ENCODE peak calls at places on chromosomes 4 and X, in six cellular contexts. One of them, this sample, is unnamed. For H3K4me1, the result is how much of the 10 kb centered on the place peaks cover.

GRCh38 chr4:25986807-25987206 is 72.8 kb downstream of the SMIM20 start:
- DNase-seq in naive thymus-derived CD4-positive, alpha-beta T cell: no peak
- DNase-seq in ovary: no peak
- DNase-seq in left lung: no peak
- DNase-seq in tibial artery: no peak
- DNase-seq in GM23248: no peak
- DNase-seq in this sample: no peak

GRCh38 chr4:86855572-86855971 is 6.4 kb upstream of the SLC10A6 start:
- DNase-seq in naive thymus-derived CD4-positive, alpha-beta T cell: no peak
- DNase-seq in ovary: no peak
- DNase-seq in left lung: no peak
- DNase-seq in tibial artery: no peak
- DNase-seq in GM23248: peak
- DNase-seq in this sample: no peak

GRCh38 chrX:46860536-46860935 is 23.7 kb downstream of the RP2 start:
- DNase-seq in naive thymus-derived CD4-positive, alpha-beta T cell: no peak
- DNase-seq in ovary: no peak
- DNase-seq in left lung: no peak
- DNase-seq in tibial artery: no peak
- DNase-seq in GM23248: no peak
- DNase-seq in this sample: no peak

GRCh38 chr4:46506876-46507275 is 116.9 kb upstream of the GABRA2 start:
- DNase-seq in naive thymus-derived CD4-positive, alpha-beta T cell: no peak
- DNase-seq in ovary: no peak
- DNase-seq in left lung: no peak
- DNase-seq in tibial artery: no peak
- DNase-seq in GM23248: peak
- DNase-seq in this sample: no peak

GRCh38 chrX:13689519-13690211 is 737 bp downstream of the RAB9A start:
- DNase-seq in naive thymus-derived CD4-positive, alpha-beta T cell: no peak
- DNase-seq in ovary: no peak
- DNase-seq in left lung: no peak
- DNase-seq in tibial artery: peak
- DNase-seq in GM23248: peak
- DNase-seq in this sample: no peak

GRCh38 chr4:92071587-92071986 is 232.2 kb upstream of the GRID2 start:
- DNase-seq in naive thymus-derived CD4-positive, alpha-beta T cell: no peak
- DNase-seq in ovary: no peak
- DNase-seq in left lung: no peak
- DNase-seq in tibial artery: no peak
- DNase-seq in GM23248: no peak
- DNase-seq in this sample: no peak

GRCh38 chr4:141435446-141436225 is 200.7 kb upstream of the IL15 start:
- DNase-seq in naive thymus-derived CD4-positive, alpha-beta T cell: no peak
- DNase-seq in ovary: no peak
- DNase-seq in left lung: no peak
- DNase-seq in tibial artery: no peak
- DNase-seq in GM23248: peak
- DNase-seq in this sample: no peak

GRCh38 chr4:171846232-171846631 is 33.0 kb downstream of the GALNTL6 start:
- DNase-seq in naive thymus-derived CD4-positive, alpha-beta T cell: no peak
- DNase-seq in ovary: no peak
- DNase-seq in left lung: no peak
- DNase-seq in tibial artery: no peak
- DNase-seq in GM23248: peak
- DNase-seq in this sample: no peak

GRCh38 chr4:14294611-14295010 is 667.1 kb upstream of the BOD1L1 start:
- DNase-seq in naive thymus-derived CD4-positive, alpha-beta T cell: no peak
- DNase-seq in ovary: no peak
- DNase-seq in left lung: no peak
- DNase-seq in tibial artery: no peak
- DNase-seq in GM23248: peak
- DNase-seq in this sample: no peak

GRCh38 chrX:42093756-42094155 is 170.4 kb upstream of the CASK start:
- DNase-seq in naive thymus-derived CD4-positive, alpha-beta T cell: no peak
- DNase-seq in ovary: no peak
- DNase-seq in left lung: no peak
- DNase-seq in tibial artery: no peak
- DNase-seq in GM23248: no peak
- DNase-seq in this sample: no peak

GRCh38 chrX:71941771-71942170 is 31.1 kb downstream of the NHSL2 start:
- DNase-seq in naive thymus-derived CD4-positive, alpha-beta T cell: no peak
- DNase-seq in ovary: peak
- DNase-seq in left lung: no peak
- DNase-seq in tibial artery: peak
- DNase-seq in GM23248: peak
- DNase-seq in this sample: no peak

GRCh38 chrX:47217121-47217851 is 1.2 kb upstream of the CDK16 start:
- DNase-seq in naive thymus-derived CD4-positive, alpha-beta T cell: no peak
- DNase-seq in ovary: no peak
- DNase-seq in left lung: no peak
- DNase-seq in tibial artery: peak
- DNase-seq in GM23248: peak
- DNase-seq in this sample: no peak

GRCh38 chr4:150248181-150248580 is 169.9 kb downstream of the DCLK2 start:
- DNase-seq in naive thymus-derived CD4-positive, alpha-beta T cell: no peak
- DNase-seq in ovary: no peak
- DNase-seq in left lung: no peak
- DNase-seq in tibial artery: no peak
- DNase-seq in GM23248: no peak
- DNase-seq in this sample: no peak

GRCh38 chr4:74039065-74039763 is 725 bp upstream of the CXCL3 start:
- DNase-seq in naive thymus-derived CD4-positive, alpha-beta T cell: no peak
- DNase-seq in ovary: no peak
- DNase-seq in left lung: no peak
- DNase-seq in tibial artery: no peak
- DNase-seq in GM23248: peak
- DNase-seq in this sample: no peak

GRCh38 chrX:21374163-21374993 is at the start of gene CNKSR2:
- DNase-seq in naive thymus-derived CD4-positive, alpha-beta T cell: peak
- DNase-seq in ovary: peak
- DNase-seq in left lung: peak
- DNase-seq in tibial artery: peak
- DNase-seq in GM23248: peak
- DNase-seq in this sample: peak

GRCh38 chrX:118770133-118770760 is 42.8 kb downstream of the IL13RA1 start:
- DNase-seq in naive thymus-derived CD4-positive, alpha-beta T cell: no peak
- DNase-seq in ovary: no peak
- DNase-seq in left lung: no peak
- DNase-seq in tibial artery: no peak
- DNase-seq in GM23248: no peak
- DNase-seq in this sample: no peak

GRCh38 chr4:108607426-108607825 is 12.9 kb upstream of the RPL34 start:
- DNase-seq in naive thymus-derived CD4-positive, alpha-beta T cell: no peak
- DNase-seq in ovary: no peak
- DNase-seq in left lung: no peak
- DNase-seq in tibial artery: no peak
- DNase-seq in GM23248: no peak
- DNase-seq in this sample: no peak

GRCh38 chrX:30278365-30278764 is 30.8 kb downstream of the NR0B1 start:
- DNase-seq in naive thymus-derived CD4-positive, alpha-beta T cell: no peak
- DNase-seq in ovary: peak
- DNase-seq in left lung: no peak
- DNase-seq in tibial artery: no peak
- DNase-seq in GM23248: peak
- DNase-seq in this sample: no peak

GRCh38 chr4:41160856-41161255 is 53.5 kb downstream of the APBB2 start:
- DNase-seq in naive thymus-derived CD4-positive, alpha-beta T cell: no peak
- DNase-seq in ovary: no peak
- DNase-seq in left lung: no peak
- DNase-seq in tibial artery: no peak
- DNase-seq in GM23248: peak
- DNase-seq in this sample: no peak

GRCh38 chr4:51906167-51906647 is 63.3 kb downstream of the DCUN1D4 start:
- DNase-seq in naive thymus-derived CD4-positive, alpha-beta T cell: no peak
- DNase-seq in ovary: no peak
- DNase-seq in left lung: no peak
- DNase-seq in tibial artery: no peak
- DNase-seq in GM23248: no peak
- DNase-seq in this sample: no peak

GRCh38 chrX:7133036-7133412 is 14.5 kb upstream of the STS start:
- DNase-seq in naive thymus-derived CD4-positive, alpha-beta T cell: no peak
- DNase-seq in ovary: no peak
- DNase-seq in left lung: no peak
- DNase-seq in tibial artery: no peak
- DNase-seq in GM23248: peak
- DNase-seq in this sample: no peak

GRCh38 chrX:130110379-130111219 is at the start of gene ELF4:
- DNase-seq in naive thymus-derived CD4-positive, alpha-beta T cell: peak
- DNase-seq in ovary: peak
- DNase-seq in left lung: peak
- DNase-seq in tibial artery: no peak
- DNase-seq in GM23248: peak
- DNase-seq in this sample: peak

GRCh38 chr4:83128235-83128929 is 13.9 kb upstream of the PLAC8 start:
- DNase-seq in naive thymus-derived CD4-positive, alpha-beta T cell: no peak
- DNase-seq in ovary: no peak
- DNase-seq in left lung: no peak
- DNase-seq in tibial artery: no peak
- DNase-seq in GM23248: peak
- DNase-seq in this sample: no peak

GRCh38 chr4:83121246-83121645 is 6.7 kb upstream of the PLAC8 start:
- DNase-seq in naive thymus-derived CD4-positive, alpha-beta T cell: no peak
- DNase-seq in ovary: no peak
- DNase-seq in left lung: no peak
- DNase-seq in tibial artery: no peak
- DNase-seq in GM23248: no peak
- DNase-seq in this sample: no peak

GRCh38 chr4:83129258-83129657 is 14.7 kb upstream of the PLAC8 start:
- DNase-seq in naive thymus-derived CD4-positive, alpha-beta T cell: no peak
- DNase-seq in ovary: no peak
- DNase-seq in left lung: no peak
- DNase-seq in tibial artery: no peak
- DNase-seq in GM23248: no peak
- DNase-seq in this sample: no peak

GRCh38 chr4:83125738-83126141 is 11.2 kb upstream of the PLAC8 start:
- DNase-seq in naive thymus-derived CD4-positive, alpha-beta T cell: peak
- DNase-seq in ovary: no peak
- DNase-seq in left lung: no peak
- DNase-seq in tibial artery: no peak
- DNase-seq in GM23248: no peak
- DNase-seq in this sample: peak

GRCh38 chr4:83124079-83124780 is 9.7 kb upstream of the PLAC8 start:
- DNase-seq in naive thymus-derived CD4-positive, alpha-beta T cell: no peak
- DNase-seq in ovary: no peak
- DNase-seq in left lung: peak
- DNase-seq in tibial artery: peak
- DNase-seq in GM23248: no peak
- DNase-seq in this sample: no peak
- H3K4me3 ChIP-seq in naive thymus-derived CD4-positive, alpha-beta T cell: no peak
- H3K4me3 ChIP-seq in ovary: no peak
- H3K4me3 ChIP-seq in left lung: no peak
- H3K4me3 ChIP-seq in tibial artery: no peak
- H3K4me3 ChIP-seq in GM23248: no peak
- H3K4me3 ChIP-seq in this sample: no peak

DNA sequence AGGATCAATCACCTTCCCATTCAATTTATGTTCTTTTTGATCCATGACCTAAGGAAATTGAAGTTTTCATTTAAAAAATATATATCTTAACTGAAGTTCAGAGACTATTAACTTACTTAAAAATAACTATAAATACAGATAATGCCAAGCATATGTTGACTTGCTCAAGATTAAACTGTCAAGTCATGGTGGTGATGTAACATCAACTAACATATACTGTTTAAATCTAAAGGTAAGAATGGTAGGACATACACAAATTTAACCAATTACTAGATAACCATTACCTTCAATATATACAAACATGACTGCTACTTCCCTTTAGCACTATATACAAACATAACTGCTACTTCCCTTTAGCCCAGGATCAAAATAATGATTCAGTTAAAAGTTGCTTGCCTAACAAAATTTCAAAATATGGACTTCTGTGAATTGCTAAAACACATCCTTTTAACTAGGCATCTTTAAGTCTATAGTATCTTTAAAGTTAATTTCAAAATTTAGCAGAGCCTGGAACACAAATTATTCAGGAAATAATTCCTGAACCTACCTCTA is 14.9 kb downstream of the HNRNPD start:
- DNase-seq in naive thymus-derived CD4-positive, alpha-beta T cell: no peak
- DNase-seq in ovary: no peak
- DNase-seq in left lung: no peak
- DNase-seq in tibial artery: no peak
- DNase-seq in GM23248: no peak
- DNase-seq in this sample: no peak
- H3K4me1 ChIP-seq in naive thymus-derived CD4-positive, alpha-beta T cell: half or more
- H3K4me1 ChIP-seq in ovary: under half
- H3K4me1 ChIP-seq in left lung: under half
- H3K4me1 ChIP-seq in tibial artery: under half
- H3K4me1 ChIP-seq in GM23248: under half
- H3K4me1 ChIP-seq in this sample: half or more

DNA sequence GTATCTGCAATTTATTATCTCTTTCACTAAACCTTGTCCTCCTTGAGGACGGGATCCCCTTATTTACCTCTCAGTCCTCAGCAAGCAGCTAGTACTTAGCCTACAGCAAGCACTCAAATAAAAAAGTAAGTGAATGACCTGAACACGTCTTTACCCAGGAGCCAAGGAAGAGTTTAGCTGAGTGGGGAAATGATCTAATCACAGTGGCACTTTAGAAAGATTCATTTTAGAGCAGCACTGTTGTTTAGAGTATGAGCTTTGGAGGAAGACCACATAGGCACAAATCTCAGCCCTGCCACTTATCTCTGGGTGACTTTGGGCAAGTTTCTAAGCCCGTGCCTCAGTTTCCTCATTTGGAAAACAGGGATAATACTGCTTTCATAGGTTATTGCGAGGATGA is 2.7 kb downstream of the FAM120C start:
- DNase-seq in naive thymus-derived CD4-positive, alpha-beta T cell: no peak
- DNase-seq in ovary: no peak
- DNase-seq in left lung: no peak
- DNase-seq in tibial artery: no peak
- DNase-seq in GM23248: peak
- DNase-seq in this sample: no peak
- H3K4me3 ChIP-seq in naive thymus-derived CD4-positive, alpha-beta T cell: no peak
- H3K4me3 ChIP-seq in ovary: no peak
- H3K4me3 ChIP-seq in left lung: no peak
- H3K4me3 ChIP-seq in tibial artery: no peak
- H3K4me3 ChIP-seq in GM23248: peak
- H3K4me3 ChIP-seq in this sample: no peak

DNA sequence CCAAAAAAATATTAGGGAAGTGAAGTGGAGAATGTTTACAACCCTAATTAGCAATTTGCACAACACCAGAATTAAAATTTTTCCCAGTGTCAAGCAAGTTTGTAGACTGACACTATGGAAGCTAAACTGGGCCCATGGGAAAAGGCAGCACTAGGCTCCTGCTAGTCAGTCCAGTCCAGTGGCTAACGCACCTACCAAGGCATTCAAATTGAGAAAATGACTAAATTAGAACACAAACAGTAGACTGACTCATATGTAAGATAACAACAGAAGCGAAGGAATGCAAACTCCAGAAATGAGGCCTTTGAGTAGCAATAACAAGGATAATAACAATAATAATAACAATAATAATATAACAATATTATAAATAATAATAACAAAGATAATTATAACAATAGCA is 90.7 kb downstream of the GRIA3 start:
- DNase-seq in naive thymus-derived CD4-positive, alpha-beta T cell: no peak
- DNase-seq in ovary: no peak
- DNase-seq in left lung: no peak
- DNase-seq in tibial artery: no peak
- DNase-seq in GM23248: peak
- DNase-seq in this sample: no peak
- H3K4me1 ChIP-seq in naive thymus-derived CD4-positive, alpha-beta T cell: under half
- H3K4me1 ChIP-seq in ovary: under half
- H3K4me1 ChIP-seq in left lung: under half
- H3K4me1 ChIP-seq in tibial artery: under half
- H3K4me1 ChIP-seq in GM23248: under half
- H3K4me1 ChIP-seq in this sample: under half

This sample was measured in CD4-positive, alpha-beta memory T cell.